ENCODE peak calls at places on chromosomes 5 and 9, in six cellular contexts. V is endothelial cell of umbilical vein, A is A549, U is suprapubic skin, J is heart left ventricle, E is prostate gland. S is an unnamed sample. For H3K9me3, the result is how much of the 10 kb centered on the place peaks cover.

GRCh38 chr5:108418172-108418571 is 36.3 kb upstream of the FBXL17 start:
- DNase-seq in J (peak), E (no peak), V (no peak), U (no peak), A (no peak), S (no peak)

GRCh38 chr5:5025774-5026406 is 114.2 kb upstream of the ADAMTS16 start:
- DNase-seq in E (no peak), U (no peak), J (no peak), V (no peak), A (peak), S (no peak)

GRCh38 chr5:72108200-72109050 is 1.1 kb downstream of the MAP1B start:
- DNase-seq in E (peak), J (peak), V (peak), U (peak), A (peak), S (peak)

GRCh38 chr5:15936505-15937245 is 242.9 kb downstream of the MARCHF11 start:
- DNase-seq in J (no peak), U (no peak), E (no peak), A (no peak), V (no peak), S (peak)

GRCh38 chr9:89523948-89524347 is 26.0 kb upstream of the SEMA4D start:
- DNase-seq in A (no peak), J (no peak), V (no peak), E (no peak), U (no peak), S (no peak)

GRCh38 chr9:114203410-114204140 is 48.2 kb downstream of the COL27A1 start:
- DNase-seq in V (no peak), E (no peak), J (no peak), U (no peak), A (no peak), S (no peak)

GRCh38 chr5:112109331-112109993 is 309.6 kb downstream of the EPB41L4A start:
- DNase-seq in V (no peak), A (peak), U (no peak), E (no peak), J (no peak), S (no peak)

GRCh38 chr9:113363336-113363735 is 13.4 kb downstream of the HDHD3 start:
- DNase-seq in J (no peak), E (no peak), V (no peak), A (no peak), U (no peak), S (no peak)

GRCh38 chr5:161847447-161847846 is 473 bp upstream of the GABRA1 start:
- DNase-seq in V (no peak), E (no peak), J (no peak), A (no peak), U (no peak), S (no peak)

GRCh38 chr5:80667384-80667783 is 12.6 kb upstream of the DHFR start:
- DNase-seq in J (no peak), U (no peak), E (no peak), A (no peak), V (no peak), S (peak)

GRCh38 chr9:36637491-36638270 is 65.0 kb downstream of the MELK start:
- DNase-seq in J (no peak), U (no peak), V (peak), E (no peak), A (no peak), S (no peak)

GRCh38 chr5:57317341-57317740 is 143.5 kb downstream of the GPBP1 start:
- DNase-seq in V (no peak), A (no peak), U (no peak), E (no peak), J (no peak), S (no peak)

GRCh38 chr5:172925336-172925948 is 33.8 kb upstream of the RPL26L1 start:
- DNase-seq in V (no peak), A (no peak), U (no peak), J (no peak), E (no peak), S (no peak)

GRCh38 chr9:121699271-121700164 is 48.1 kb downstream of the DAB2IP start:
- DNase-seq in E (no peak), J (peak), V (peak), A (no peak), U (no peak), S (peak)

GRCh38 chr5:146622391-146622790 is 106.4 kb upstream of the GPR151 start:
- DNase-seq in J (no peak), V (no peak), U (no peak), A (no peak), E (no peak), S (no peak)

GRCh38 chr5:142280066-142281011 is 44.5 kb downstream of the SPRY4 start:
- DNase-seq in U (no peak), J (peak), E (no peak), V (peak), A (no peak), S (no peak)

GRCh38 chr5:45696206-45696836 is at the start of gene HCN1:
- DNase-seq in E (peak), V (peak), U (no peak), A (peak), J (peak), S (peak)

GRCh38 chr5:39446231-39446630 is 21.5 kb upstream of the DAB2 start:
- DNase-seq in E (no peak), A (no peak), V (no peak), J (no peak), U (no peak), S (no peak)

GRCh38 chr9:6024035-6024554 is 8.7 kb upstream of the RANBP6 start:
- DNase-seq in V (peak), J (no peak), E (no peak), U (no peak), A (peak), S (no peak)

GRCh38 chr9:98658965-98659364 is 49.8 kb downstream of the GABBR2 start:
- DNase-seq in U (no peak), V (peak), J (no peak), A (no peak), E (no peak), S (no peak)

GRCh38 chr5:57172466-57172961 is 1.3 kb upstream of the GPBP1 start:
- DNase-seq in E (no peak), V (peak), A (peak), U (no peak), J (no peak), S (no peak)

GRCh38 chr9:91419222-91420191 is 4.1 kb downstream of the NFIL3 start:
- DNase-seq in J (no peak), A (peak), E (peak), V (peak), U (no peak), S (no peak)

GRCh38 chr9:113511856-113512761 is 48.6 kb downstream of the RGS3 start:
- DNase-seq in U (no peak), A (no peak), V (no peak), J (no peak), E (no peak), S (peak)

GRCh38 chr5:76404694-76405306 is 1.7 kb downstream of the IQGAP2 start:
- DNase-seq in A (no peak), V (no peak), U (no peak), J (no peak), E (no peak), S (no peak)

GRCh38 chr5:117095803-117096332 is 521.2 kb upstream of the SEMA6A start:
- DNase-seq in E (no peak), V (no peak), U (no peak), A (no peak), J (no peak), S (no peak)

GRCh38 chr9:114176601-114177295 is 21.4 kb downstream of the COL27A1 start:
- DNase-seq in V (no peak), J (no peak), U (no peak), E (no peak), A (no peak), S (peak)

GRCh38 chr5:39519566-39520231 is 94.9 kb upstream of the DAB2 start:
- DNase-seq in U (no peak), E (no peak), A (peak), V (peak), J (no peak), S (no peak)

GRCh38 chr9:14277202-14277601 is 36.7 kb downstream of the NFIB start:
- DNase-seq in E (peak), U (no peak), A (peak), J (no peak), V (peak), S (no peak)

GRCh38 chr5:36242534-36243144 is 914 bp upstream of the NADK2 start:
- DNase-seq in U (no peak), J (no peak), E (no peak), V (no peak), A (peak), S (peak)

GRCh38 chr5:39547548-39548154 is 122.9 kb upstream of the DAB2 start:
- DNase-seq in U (no peak), A (peak), J (no peak), V (peak), E (peak), S (no peak)

GRCh38 chr9:125760537-125760936 is 13.4 kb downstream of the PBX3 start:
- DNase-seq in U (no peak), E (no peak), J (no peak), V (no peak), A (no peak), S (no peak)

GRCh38 chr9:2337131-2337530 is 284.5 kb upstream of the VLDLR start:
- DNase-seq in V (no peak), J (no peak), U (no peak), E (no peak), A (no peak), S (no peak)

GRCh38 chr5:174362514-174362913 is 317.0 kb downstream of the NSG2 start:
- DNase-seq in E (no peak), V (no peak), U (no peak), A (no peak), J (no peak), S (no peak)

GRCh38 chr9:97694768-97695167 is 2.4 kb downstream of the XPA start:
- DNase-seq in J (no peak), A (no peak), V (no peak), E (no peak), U (no peak), S (no peak)

GRCh38 chr5:10229306-10230048 is 20.2 kb downstream of the ATPSCKMT start:
- DNase-seq in U (no peak), A (no peak), V (no peak), J (no peak), E (no peak), S (no peak)

GRCh38 chr5:169081008-169081724 is 219.8 kb downstream of the SLIT3 start:
- DNase-seq in U (no peak), V (no peak), E (no peak), J (no peak), A (no peak), S (no peak)

GRCh38 chr5:179410291-179411160 is 65.3 kb upstream of the ADAMTS2 start:
- DNase-seq in V (no peak), J (no peak), E (no peak), A (no peak), U (peak), S (no peak)
- H3K9me3 ChIP-seq in V (under half), J (under half), E (under half), A (under half), U (under half), S (under half)

GRCh38 chr9:111599092-111599947 is at the start of gene PTGR1:
- DNase-seq in J (peak), A (peak), U (peak), V (peak), E (peak), S (peak)
- TF ChIP-seq POLR2A in J (peak), A (peak), U (no peak), V (peak), E (peak), S (no peak)

DNA sequence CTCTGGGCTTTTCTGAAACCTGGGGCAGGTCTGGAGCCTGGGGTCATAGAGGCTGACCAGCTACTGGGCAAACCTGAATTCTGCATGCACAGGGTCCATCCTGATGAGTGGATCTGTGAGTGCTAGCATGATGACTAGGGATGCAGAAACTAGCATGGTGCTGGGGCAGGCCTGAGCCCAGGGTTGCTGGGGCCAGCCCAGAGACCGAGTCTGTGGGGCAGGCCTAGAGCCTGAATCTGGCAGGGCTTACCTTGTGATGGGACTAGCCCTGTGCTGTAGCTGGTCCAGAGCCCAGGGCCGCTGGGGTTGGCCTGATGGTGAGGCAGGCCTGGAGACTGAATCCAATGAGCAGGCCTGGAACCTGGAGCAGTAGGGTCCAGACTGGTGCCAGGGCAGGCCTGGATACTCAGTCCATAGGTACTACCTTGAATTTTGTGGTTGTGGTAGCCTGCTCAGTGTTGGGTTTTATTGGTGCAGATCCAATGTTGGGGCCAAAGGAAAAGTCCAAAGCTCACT is 313.5 kb downstream of the TLR4 start:
- DNase-seq in A (no peak), V (no peak), U (no peak), J (peak), E (no peak), S (no peak)
- H3K9me3 ChIP-seq in A (under half), V (under half), U (under half), J (under half), E (under half), S (under half)

GRCh38 chr5:134371834-134372340 is 518 bp downstream of the UBE2B start:
- DNase-seq in A (peak), J (peak), V (peak), U (peak), E (peak), S (peak)
- TF ChIP-seq POLR2A in A (no peak), J (peak), V (no peak), U (no peak), E (peak), S (no peak)

DNA sequence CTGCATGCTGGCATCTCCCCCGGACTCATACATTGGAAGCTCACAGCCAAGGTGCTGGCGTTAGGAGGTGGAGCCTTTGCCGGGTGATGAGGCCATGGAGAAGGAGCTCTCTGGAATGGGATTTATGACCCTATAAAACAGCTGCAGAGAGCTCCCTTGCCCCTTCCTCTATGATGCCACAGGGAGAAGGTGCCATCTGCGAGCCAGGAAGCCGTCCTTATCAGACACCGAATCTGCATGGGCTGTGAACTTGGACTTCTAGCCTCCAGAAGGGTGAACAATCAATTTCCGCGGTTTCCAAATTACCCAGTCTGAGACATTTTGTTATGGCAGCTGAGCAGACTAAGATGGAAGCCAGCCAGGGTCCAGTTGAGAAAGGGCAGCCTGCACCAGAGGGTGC is 381.2 kb upstream of the IRX1 start:
- DNase-seq in A (no peak), U (no peak), E (no peak), J (no peak), V (no peak), S (no peak)
- H3K9me3 ChIP-seq in A (under half), U (under half), E (under half), J (under half), V (under half), S (under half)

GRCh38 chr9:110143969-110144545 is 63.9 kb downstream of the C9orf152 start:
- DNase-seq in E (no peak), J (no peak), V (no peak), A (no peak), U (no peak), S (no peak)

GRCh38 chr9:110142253-110142652 is 65.7 kb downstream of the C9orf152 start:
- DNase-seq in U (no peak), V (no peak), J (no peak), A (no peak), E (no peak), S (no peak)

GRCh38 chr9:110142868-110143866 is 64.8 kb downstream of the C9orf152 start:
- DNase-seq in J (no peak), E (no peak), A (peak), U (no peak), V (peak), S (no peak)

GRCh38 chr9:110140276-110140675 is 67.7 kb downstream of the C9orf152 start:
- DNase-seq in J (no peak), A (no peak), V (no peak), U (no peak), E (no peak), S (no peak)

GRCh38 chr9:110141118-110141797 is 66.7 kb downstream of the C9orf152 start:
- DNase-seq in V (peak), J (no peak), A (peak), U (no peak), E (no peak), S (no peak)
- TF ChIP-seq POLR2A in V (no peak), J (no peak), A (no peak), U (no peak), E (no peak), S (no peak)

GRCh38 chr5:25744908-25745307 is 1100.1 kb upstream of the CDH10 start:
- DNase-seq in A (no peak), U (no peak), J (no peak), E (no peak), V (no peak), S (no peak)
- H3K9me3 ChIP-seq in A (under half), U (under half), J (under half), E (under half), V (under half), S (under half)

GRCh38 chr5:1121101-1121500 is 9.2 kb upstream of the SLC12A7 start:
- DNase-seq in V (no peak), A (no peak), E (no peak), J (no peak), U (no peak), S (no peak)
- TF ChIP-seq POLR2A in V (no peak), A (no peak), E (no peak), J (no peak), U (no peak), S (no peak)

GRCh38 chr5:150989695-150990094 is 30.7 kb upstream of the GPX3 start:
- DNase-seq in E (no peak), J (no peak), A (no peak), V (no peak), U (no peak), S (no peak)
- H3K9me3 ChIP-seq in E (under half), J (under half), A (under half), V (under half), U (under half), S (under half)

GRCh38 chr9:111529787-111530186 is 4.8 kb downstream of the ZNF483 start:
- DNase-seq in J (no peak), E (no peak), U (no peak), V (no peak), A (no peak), S (no peak)

GRCh38 chr9:111527347-111527746 is 2.4 kb downstream of the ZNF483 start:
- DNase-seq in J (no peak), A (no peak), V (no peak), U (no peak), E (no peak), S (no peak)

GRCh38 chr9:111524731-111525055 is 286 bp upstream of the ZNF483 start:
- DNase-seq in J (no peak), V (no peak), A (no peak), U (no peak), E (no peak), S (no peak)

GRCh38 chr9:111525056-111525977 is at the start of gene ZNF483:
- DNase-seq in J (peak), U (no peak), A (peak), E (peak), V (peak), S (peak)
- TF ChIP-seq POLR2A in J (no peak), U (no peak), A (peak), E (peak), V (no peak), S (no peak)